ENCODE peak calls at places on chromosome 12, in five cellular contexts. L, X, I, V and T are unnamed samples.

GRCh38 chr12:127108360-127109215 is 1158.4 kb upstream of the TMEM132C start:
- DNase-seq in L (peak; percentile 64), X (no peak), I (peak; percentile 12), V (peak; percentile 36), T (peak; percentile 64)

GRCh38 chr12:71014180-71014785 is 93.7 kb upstream of the PTPRR start:
- DNase-seq in L (no peak), X (no peak), I (no peak), V (no peak), T (peak; percentile 37)

GRCh38 chr12:48858043-48858442 is 6.1 kb upstream of the DDX23 start:
- DNase-seq in L (no peak), X (no peak), I (no peak), V (no peak), T (no peak)

GRCh38 chr12:82857911-82858533 is 171.3 kb downstream of the TMTC2 start:
- DNase-seq in L (no peak), X (no peak), I (no peak), V (no peak), T (no peak)

GRCh38 chr12:79360936-79361335 is 329.8 kb downstream of the PAWR start:
- DNase-seq in L (no peak), X (no peak), I (no peak), V (no peak), T (no peak)

GRCh38 chr12:75704664-75705063 is 193.3 kb upstream of the KRR1 start:
- DNase-seq in L (peak; percentile 9), X (no peak), I (no peak), V (no peak), T (no peak)

GRCh38 chr12:97595936-97596335 is 133.3 kb downstream of the RMST start:
- DNase-seq in L (no peak), X (no peak), I (no peak), V (no peak), T (no peak)

GRCh38 chr12:111068281-111068680 is 147.9 kb upstream of the MYL2 start:
- DNase-seq in L (peak; percentile 18), X (no peak), I (no peak), V (no peak), T (no peak)

GRCh38 chr12:48051681-48052080 is 47.4 kb upstream of the COL2A1 start:
- DNase-seq in L (no peak), X (no peak), I (no peak), V (no peak), T (no peak)